ENCODE peak calls at places on chromosomes 7 and 10, in four cellular contexts. B is upper lobe of right lung, S is BJ, G is ascending aorta. N is an unnamed sample. For H3K36me3, the result is how much of the 10 kb centered on the place peaks cover.

GRCh38 chr10:93357680-93358079 is 124.5 kb downstream of the MYOF start:
- DNase-seq in B (no peak), G (no peak), S (no peak), N (no peak)

GRCh38 chr10:37476285-37476684 is 350.9 kb downstream of the ANKRD30A start:
- DNase-seq in G (no peak), S (no peak), B (no peak), N (no peak)

GRCh38 chr7:3282457-3282856 is 18.6 kb upstream of the SDK1 start:
- DNase-seq in B (no peak), S (no peak), G (peak), N (no peak)

GRCh38 chr10:70347321-70347720 is 35.1 kb downstream of the LRRC20 start:
- DNase-seq in S (no peak), G (no peak), B (no peak), N (no peak)

GRCh38 chr10:120741415-120741814 is 109.7 kb upstream of the WDR11 start:
- DNase-seq in S (no peak), B (no peak), G (no peak), N (no peak)

GRCh38 chr10:130409346-130409745 is 273.2 kb downstream of the GLRX3 start:
- DNase-seq in S (no peak), G (peak), B (no peak), N (no peak)

GRCh38 chr10:131841669-131842139 is 59.1 kb upstream of the PPP2R2D start:
- DNase-seq in G (peak), B (no peak), S (no peak), N (no peak)

GRCh38 chr7:37552021-37552420 is 103.4 kb upstream of the ELMO1 start:
- DNase-seq in S (no peak), G (no peak), B (no peak), N (no peak)

GRCh38 chr7:123916240-123916724 is 8.8 kb upstream of the SPAM1 start:
- DNase-seq in G (no peak), B (no peak), S (no peak), N (peak)

GRCh38 chr10:4066581-4067403 is 281.8 kb upstream of the KLF6 start:
- DNase-seq in B (no peak), G (no peak), S (no peak), N (no peak)

GRCh38 chr10:52314822-52315552 is 906 bp downstream of the DKK1 start:
- DNase-seq in B (peak), S (no peak), G (no peak), N (no peak)
- H3K4me3 ChIP-seq in B (peak), S (peak), G (peak), N (peak)

GRCh38 chr10:15715619-15716227 is 4.0 kb downstream of the ITGA8 start:
- DNase-seq in S (no peak), G (no peak), B (no peak), N (no peak)

GRCh38 chr10:15718495-15719061 is 1.1 kb downstream of the ITGA8 start:
- DNase-seq in G (no peak), S (no peak), B (no peak), N (no peak)

GRCh38 chr10:15720635-15721310 is 1.1 kb upstream of the ITGA8 start:
- DNase-seq in S (no peak), B (no peak), G (no peak), N (no peak)

GRCh38 chr10:15719062-15719898 is 442 bp downstream of the ITGA8 start:
- DNase-seq in G (no peak), S (no peak), B (no peak), N (no peak)

DNA sequence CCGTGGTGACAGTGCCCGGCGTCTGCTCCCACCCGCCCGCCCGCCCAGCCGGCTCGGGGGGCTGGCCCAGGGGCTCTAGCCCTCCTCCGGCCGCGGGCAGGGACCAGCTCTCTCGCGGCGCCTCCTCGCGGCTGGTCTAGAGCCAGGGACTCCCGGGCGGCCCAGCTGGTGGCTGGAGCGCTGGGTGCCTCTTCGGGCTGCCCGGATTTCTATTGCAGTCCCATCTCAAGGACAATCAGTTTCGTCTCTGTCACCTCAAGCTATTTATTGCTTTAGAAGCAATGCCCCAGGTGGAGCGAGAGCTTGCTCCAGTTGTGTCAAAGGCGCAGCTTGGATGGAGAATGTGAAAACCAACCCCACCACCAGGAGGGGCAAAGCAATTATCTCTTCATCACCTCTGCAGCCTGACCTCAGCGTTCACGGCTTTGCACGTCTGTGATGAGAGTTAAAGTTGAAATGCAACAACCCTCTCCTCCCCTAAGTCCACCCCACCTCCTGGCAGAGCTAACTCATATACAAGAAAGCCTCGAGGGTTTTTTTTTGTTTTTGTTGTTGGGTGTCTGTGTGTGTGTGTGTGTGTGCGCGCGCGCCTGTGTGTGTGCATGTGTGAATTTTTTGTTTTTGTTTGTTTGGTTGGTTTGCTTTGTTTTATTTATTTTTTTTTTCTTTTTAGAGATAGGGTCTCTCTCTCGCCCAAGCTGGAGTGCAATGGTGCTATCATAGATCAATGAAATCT is at the start of gene ITGA8:
- DNase-seq in B (peak), G (peak), S (no peak), N (no peak)
- TF ChIP-seq CTCF in B (peak), G (peak), S (peak), N (peak)

DNA sequence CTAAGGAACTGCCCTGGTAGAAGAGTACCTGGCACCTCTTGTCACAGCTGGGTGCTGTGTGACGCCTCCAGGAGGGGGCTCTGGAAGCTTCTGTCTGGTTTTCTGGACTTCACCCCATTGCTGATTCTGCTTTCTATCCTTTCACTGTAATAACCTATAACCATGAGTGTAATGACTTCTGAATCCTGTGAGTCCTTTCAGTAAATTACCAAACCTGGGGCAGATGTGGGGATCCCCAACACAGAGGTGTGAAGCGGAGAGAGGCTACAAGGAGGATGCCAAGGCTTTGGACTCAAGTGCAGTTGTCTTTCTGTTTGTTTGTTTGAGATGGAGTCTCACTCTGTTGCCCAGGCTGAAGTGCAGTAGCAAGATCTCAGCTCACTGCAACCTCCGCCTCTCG is 143.7 kb downstream of the SFMBT2 start:
- DNase-seq in B (no peak), S (no peak), G (no peak), N (no peak)
- H3K36me3 ChIP-seq in B (under half), S (under half), G (under half), N (under half)

DNA sequence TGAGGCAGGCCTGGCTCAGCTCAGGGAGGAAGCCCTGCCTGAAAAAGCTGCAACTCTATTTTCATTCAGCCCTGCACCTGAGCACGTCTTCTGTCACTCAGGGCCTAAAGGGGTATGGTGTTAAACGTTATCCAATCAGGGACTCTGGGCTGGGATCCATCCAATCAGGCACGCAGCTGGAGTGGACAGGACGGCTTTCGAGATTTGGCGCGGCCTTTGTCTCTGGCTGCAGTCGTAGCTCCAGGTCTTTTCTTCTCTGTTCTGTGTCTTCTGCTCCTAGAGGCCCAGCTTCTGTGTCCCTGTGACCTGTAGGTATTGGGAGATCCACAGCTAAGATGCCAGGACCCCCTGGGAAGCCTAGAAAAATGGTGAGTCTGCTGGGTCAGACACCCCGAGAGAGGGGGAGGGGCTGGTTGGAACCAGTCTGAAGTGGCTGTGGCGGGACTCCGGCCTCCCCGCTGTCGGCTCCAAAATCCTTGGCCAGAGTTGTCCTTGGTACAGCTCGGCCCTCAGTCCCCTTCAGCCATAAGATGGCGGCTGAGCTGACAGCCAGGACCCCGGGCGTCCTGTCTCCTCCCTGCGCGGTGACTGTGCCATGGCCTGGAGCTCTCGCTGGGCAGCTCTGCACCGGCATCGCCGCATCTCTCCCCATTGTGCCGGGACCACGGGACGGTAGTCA is 11.7 kb upstream of the ZNF680 start:
- DNase-seq in S (no peak), B (no peak), G (no peak), N (peak)
- H3K4me3 ChIP-seq in S (peak), B (peak), G (no peak), N (peak)

GRCh38 chr7:134988161-134988560 is 1.9 kb downstream of the AGBL3 start:
- DNase-seq in G (no peak), B (no peak), S (no peak), N (no peak)

GRCh38 chr7:134991469-134992339 is 5.4 kb downstream of the AGBL3 start:
- DNase-seq in B (no peak), S (no peak), G (no peak), N (no peak)

GRCh38 chr7:134986363-134987231 is at the start of gene AGBL3:
- DNase-seq in S (peak), B (peak), G (peak), N (peak)

GRCh38 chr7:134985894-134986362 is 380 bp upstream of the AGBL3 start:
- DNase-seq in S (no peak), B (no peak), G (no peak), N (no peak)
- TF ChIP-seq CTCF in S (no peak), B (no peak), G (no peak), N (no peak)

GRCh38 chr10:124403548-124403947 is 15.2 kb downstream of the OAT start:
- DNase-seq in S (no peak), G (no peak), B (no peak), N (peak)

GRCh38 chr10:124409696-124410095 is 9.0 kb downstream of the OAT start:
- DNase-seq in G (no peak), B (no peak), S (no peak), N (no peak)

GRCh38 chr10:124408357-124408756 is 10.4 kb downstream of the OAT start:
- DNase-seq in B (no peak), G (no peak), S (no peak), N (no peak)

GRCh38 chr10:124402273-124402672 is 16.4 kb downstream of the OAT start:
- DNase-seq in G (no peak), S (no peak), B (no peak), N (no peak)

GRCh38 chr10:124407451-124407850 is 11.3 kb downstream of the OAT start:
- DNase-seq in B (no peak), G (no peak), S (no peak), N (no peak)
- H3K36me3 ChIP-seq in B (half or more), G (half or more), S (under half), N (under half)

GRCh38 chr7:45708046-45708950 is 134.1 kb downstream of the ADCY1 start:
- DNase-seq in G (peak), B (peak), S (no peak), N (no peak)

GRCh38 chr7:45710271-45711160 is 136.3 kb downstream of the ADCY1 start:
- DNase-seq in G (peak), B (peak), S (no peak), N (no peak)

GRCh38 chr7:45712057-45712689 is 138.0 kb downstream of the ADCY1 start:
- DNase-seq in S (no peak), G (peak), B (peak), N (no peak)

GRCh38 chr7:45711161-45711490 is 137.0 kb downstream of the ADCY1 start:
- DNase-seq in G (no peak), B (no peak), S (no peak), N (no peak)

GRCh38 chr7:45709168-45710034 is 135.2 kb downstream of the ADCY1 start:
- DNase-seq in G (peak), S (peak), B (peak), N (no peak)
- H3K4me3 ChIP-seq in G (no peak), S (no peak), B (no peak), N (no peak)

GRCh38 chr10:80146918-80147317 is 14.4 kb downstream of the PLAC9 start:
- DNase-seq in G (no peak), B (no peak), S (no peak), N (no peak)
- TF ChIP-seq CTCF in G (no peak), B (no peak), S (no peak), N (no peak)

DNA sequence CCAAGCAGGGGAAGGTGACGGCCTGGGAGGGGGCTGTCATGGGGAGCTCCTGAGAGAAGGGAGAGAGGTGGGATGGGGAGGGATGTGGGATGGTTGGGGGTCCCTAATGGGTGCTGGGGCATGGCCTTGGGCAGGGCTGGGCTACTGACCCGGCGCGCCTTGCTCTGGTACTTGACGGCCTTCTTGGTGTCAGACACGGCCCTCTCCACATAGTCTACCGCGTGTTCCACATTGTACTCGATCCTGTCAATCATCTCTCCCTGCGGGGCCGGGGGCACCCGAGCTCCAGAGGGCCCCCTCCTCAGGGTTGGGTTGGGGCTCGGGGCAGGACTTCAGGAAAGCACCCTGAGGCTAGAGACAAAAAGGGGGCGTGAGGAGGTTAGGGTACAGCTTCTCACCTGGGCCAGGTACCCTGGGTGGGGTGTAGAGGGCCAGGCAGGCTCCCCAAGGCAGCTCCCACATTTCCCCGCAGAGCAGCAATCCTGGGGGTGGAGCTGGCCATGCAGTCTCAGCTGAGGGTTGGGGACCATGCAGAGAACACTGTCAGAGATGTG is 17.3 kb downstream of the BUD23 start:
- DNase-seq in G (no peak), B (no peak), S (no peak), N (no peak)
- H3K36me3 ChIP-seq in G (half or more), B (under half), S (under half), N (under half)